ENCODE peak calls at places on chromosomes 3 and 15, in six cellular contexts. M, H, K, F, C and W are unnamed samples.

GRCh38 chr3:59573911-59574310 is 524.1 kb upstream of the CFAP20DC start:
- DNase-seq in M (no peak), H (no peak), K (peak), F (no peak), C (no peak), W (no peak)

GRCh38 chr3:93910085-93910484 is 63.6 kb downstream of the PROS1 start:
- DNase-seq in M (no peak), H (no peak), K (no peak), F (no peak), C (no peak), W (no peak)

GRCh38 chr3:125137432-125138033 is 75.0 kb downstream of the SLC12A8 start:
- DNase-seq in M (no peak), H (no peak), K (peak), F (no peak), C (no peak), W (no peak)

GRCh38 chr3:38986901-38987300 is 64.8 kb downstream of the SCN11A start:
- DNase-seq in M (no peak), H (no peak), K (no peak), F (no peak), C (no peak), W (no peak)

GRCh38 chr3:51931756-51932155 is 9.9 kb downstream of the RRP9 start:
- DNase-seq in M (no peak), H (no peak), K (no peak), F (no peak), C (no peak), W (no peak)

GRCh38 chr3:134603956-134604355 is 46.9 kb downstream of the KY start:
- DNase-seq in M (no peak), H (no peak), K (no peak), F (no peak), C (no peak), W (no peak)

GRCh38 chr3:150237490-150237889 is 170.6 kb upstream of the TSC22D2 start:
- DNase-seq in M (no peak), H (no peak), K (no peak), F (no peak), C (peak), W (no peak)

GRCh38 chr3:47475029-47475569 is 642 bp downstream of the SCAP start:
- DNase-seq in M (peak), H (no peak), K (no peak), F (no peak), C (no peak), W (no peak)

GRCh38 chr3:170296703-170297102 is 60.8 kb upstream of the SKIL start:
- DNase-seq in M (no peak), H (no peak), K (no peak), F (no peak), C (no peak), W (no peak)

GRCh38 chr3:73419179-73419803 is 205.4 kb downstream of the PDZRN3 start:
- DNase-seq in M (no peak), H (no peak), K (no peak), F (no peak), C (no peak), W (no peak)

GRCh38 chr15:41558400-41559238 is at the start of gene TYRO3:
- DNase-seq in M (peak), H (peak), K (peak), F (peak), C (no peak), W (peak)

DNA sequence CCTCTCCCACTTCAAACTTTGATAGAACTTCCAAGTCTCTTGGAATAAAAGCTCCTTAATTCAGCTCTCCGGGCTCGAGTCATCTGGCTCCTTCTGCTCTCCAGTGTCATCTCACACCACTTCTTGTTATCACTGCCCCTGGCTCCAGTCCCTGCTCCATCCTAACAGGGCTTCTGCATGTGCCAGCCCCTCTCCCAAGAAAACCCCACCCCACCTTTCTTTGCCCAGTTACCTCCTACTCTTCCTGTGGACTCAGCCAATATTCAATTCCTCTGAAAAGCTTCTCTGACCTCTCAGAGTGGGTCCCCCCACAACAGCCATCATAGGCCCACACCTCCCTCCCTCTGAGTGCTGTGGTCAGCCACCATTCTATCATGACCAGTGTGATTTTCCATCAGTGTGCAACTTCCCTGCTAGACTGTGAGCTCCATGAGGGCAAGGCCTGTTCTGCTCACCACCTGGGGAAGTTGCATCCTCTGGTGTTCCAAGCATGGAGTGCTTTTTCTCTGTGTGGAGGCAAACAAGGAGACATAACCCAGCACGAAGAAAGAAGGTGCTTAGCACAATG is 71.6 kb downstream of the ADCY5 start:
- DNase-seq in M (no peak), H (no peak), K (no peak), F (no peak), C (no peak), W (no peak)
- H3K27ac ChIP-seq in M (no peak), H (no peak), K (peak), F (no peak), C (no peak), W (no peak)

GRCh38 chr3:11610044-11610671 is 33.6 kb downstream of the VGLL4 start:
- DNase-seq in M (peak), H (no peak), K (no peak), F (no peak), C (no peak), W (peak)

GRCh38 chr3:11611271-11611893 is 32.3 kb downstream of the VGLL4 start:
- DNase-seq in M (peak), H (no peak), K (no peak), F (no peak), C (no peak), W (peak)

GRCh38 chr3:11609481-11609880 is 34.2 kb downstream of the VGLL4 start:
- DNase-seq in M (peak), H (no peak), K (no peak), F (no peak), C (no peak), W (peak)

GRCh38 chr3:11612515-11613184 is 31.1 kb downstream of the VGLL4 start:
- DNase-seq in M (peak), H (no peak), K (no peak), F (no peak), C (no peak), W (no peak)

DNA sequence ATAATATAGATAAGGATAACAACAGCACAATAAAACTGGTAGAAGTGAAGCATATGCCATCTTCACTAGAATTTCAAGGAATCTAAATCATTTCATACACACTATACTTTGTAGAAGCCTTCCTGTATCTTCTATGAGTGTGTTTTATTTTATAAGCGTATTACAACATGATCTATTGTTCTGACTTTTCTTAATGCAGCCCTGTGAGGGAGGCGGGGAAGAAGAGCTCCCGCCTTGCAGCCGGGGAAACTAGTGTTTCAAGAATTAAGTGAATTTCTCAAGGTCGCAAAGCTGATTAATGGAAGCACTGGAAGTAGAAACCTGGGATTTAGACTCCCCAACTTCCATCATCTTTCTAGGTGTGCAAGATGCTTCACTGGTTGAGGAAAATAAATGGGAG is 33.0 kb downstream of the VGLL4 start:
- DNase-seq in M (no peak), H (no peak), K (no peak), F (no peak), C (no peak), W (no peak)
- H3K27ac ChIP-seq in M (peak), H (no peak), K (no peak), F (no peak), C (no peak), W (peak)

GRCh38 chr3:71133874-71134273 is 449.7 kb downstream of the FOXP1 start:
- DNase-seq in M (no peak), H (no peak), K (no peak), F (no peak), C (no peak), W (no peak)

GRCh38 chr3:71132995-71133730 is 450.4 kb downstream of the FOXP1 start:
- DNase-seq in M (no peak), H (no peak), K (no peak), F (no peak), C (no peak), W (peak)

GRCh38 chr3:71138410-71138809 is 445.1 kb downstream of the FOXP1 start:
- DNase-seq in M (no peak), H (no peak), K (no peak), F (no peak), C (no peak), W (no peak)

GRCh38 chr3:71131893-71132314 is 451.6 kb downstream of the FOXP1 start:
- DNase-seq in M (no peak), H (no peak), K (no peak), F (peak), C (no peak), W (peak)

GRCh38 chr3:71135373-71136088 is 448.0 kb downstream of the FOXP1 start:
- DNase-seq in M (no peak), H (no peak), K (no peak), F (no peak), C (no peak), W (peak)
- H3K27ac ChIP-seq in M (no peak), H (peak), K (peak), F (peak), C (no peak), W (no peak)

DNA sequence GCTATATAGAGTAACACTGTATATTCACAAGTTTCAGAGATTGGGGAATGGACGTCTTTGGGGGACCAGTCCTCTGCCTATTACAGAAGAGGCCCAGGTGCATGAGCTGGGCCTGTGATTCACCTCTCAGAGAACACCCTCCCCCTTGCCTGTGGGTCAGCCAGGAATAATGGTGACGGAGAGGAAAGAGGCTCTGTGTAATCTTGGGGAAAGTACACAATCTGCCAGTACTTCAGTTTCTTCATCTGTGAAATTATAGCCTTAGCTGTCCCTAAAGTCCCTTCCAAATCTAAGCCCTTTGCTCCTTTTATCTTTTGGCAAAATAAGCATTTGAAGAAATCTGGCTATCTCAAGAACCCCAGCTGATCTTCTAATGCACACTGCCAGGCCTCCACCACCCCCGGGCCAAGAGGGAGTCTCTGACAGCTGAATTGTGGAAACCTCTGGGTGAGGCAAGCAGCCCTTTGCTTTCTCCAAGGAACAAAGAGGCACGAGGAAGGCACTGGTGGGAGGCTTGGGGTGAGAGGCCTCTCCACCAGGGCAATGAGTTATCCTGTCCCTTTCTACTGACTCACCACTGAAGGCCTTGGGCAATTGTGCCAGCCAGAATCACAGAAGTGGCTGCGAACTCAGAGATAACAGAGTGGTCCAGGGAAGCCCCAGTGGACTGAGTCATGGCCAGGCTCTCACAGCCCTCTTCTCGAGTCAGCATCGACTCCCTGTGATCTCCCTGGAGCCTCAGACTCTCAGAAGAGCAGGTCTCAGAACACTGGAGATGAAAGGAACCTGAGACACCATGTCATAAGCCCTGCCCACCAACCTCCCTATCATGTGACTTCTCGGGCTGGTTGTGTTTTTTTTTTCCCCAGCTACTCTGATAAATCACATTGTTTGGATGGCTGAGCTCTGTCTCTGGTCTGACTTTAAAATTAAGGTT is 31.8 kb downstream of the CCNL1 start:
- DNase-seq in M (peak), H (peak), K (peak), F (peak), C (peak), W (no peak)
- H3K27ac ChIP-seq in M (no peak), H (peak), K (peak), F (peak), C (peak), W (no peak)

GRCh38 chr3:111324142-111324541 is 217.9 kb upstream of the CD96 start:
- DNase-seq in M (no peak), H (no peak), K (no peak), F (no peak), C (no peak), W (no peak)
- H3K27ac ChIP-seq in M (no peak), H (no peak), K (no peak), F (no peak), C (no peak), W (peak)

GRCh38 chr15:100725121-100726069 is 123.0 kb downstream of the ASB7 start:
- DNase-seq in M (no peak), H (no peak), K (no peak), F (no peak), C (no peak), W (peak)
- H3K27ac ChIP-seq in M (no peak), H (no peak), K (no peak), F (no peak), C (peak), W (peak)

DNA sequence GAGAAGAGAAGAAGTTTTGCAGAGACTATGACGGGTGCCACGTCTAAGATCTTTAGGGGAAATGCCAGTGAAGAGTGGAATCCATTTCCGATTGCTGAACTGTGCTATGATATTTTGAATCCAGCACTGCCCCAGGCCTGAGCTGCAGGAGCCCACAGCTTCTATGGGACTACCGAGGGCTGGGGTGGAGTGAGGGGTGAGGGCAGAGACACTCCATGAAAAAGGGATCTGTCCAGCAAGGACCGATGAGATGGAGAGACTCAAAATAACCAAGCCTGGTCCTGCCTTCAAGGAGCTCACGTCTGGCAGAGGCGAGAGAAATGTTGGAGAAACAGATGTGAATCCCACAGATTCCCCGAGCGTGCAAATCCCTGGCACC is 79.8 kb upstream of the MEF2A start:
- DNase-seq in M (no peak), H (no peak), K (no peak), F (no peak), C (no peak), W (no peak)
- H3K27ac ChIP-seq in M (no peak), H (peak), K (peak), F (no peak), C (no peak), W (no peak)

GRCh38 chr15:94237903-94238302 is 6.5 kb downstream of the MCTP2 start:
- DNase-seq in M (no peak), H (no peak), K (no peak), F (peak), C (no peak), W (no peak)

GRCh38 chr15:94236638-94237037 is 5.3 kb downstream of the MCTP2 start:
- DNase-seq in M (no peak), H (no peak), K (no peak), F (no peak), C (no peak), W (no peak)

GRCh38 chr15:94235041-94235440 is 3.7 kb downstream of the MCTP2 start:
- DNase-seq in M (no peak), H (no peak), K (no peak), F (no peak), C (no peak), W (no peak)

GRCh38 chr15:94234300-94234699 is 2.9 kb downstream of the MCTP2 start:
- DNase-seq in M (no peak), H (no peak), K (no peak), F (peak), C (no peak), W (no peak)

DNA sequence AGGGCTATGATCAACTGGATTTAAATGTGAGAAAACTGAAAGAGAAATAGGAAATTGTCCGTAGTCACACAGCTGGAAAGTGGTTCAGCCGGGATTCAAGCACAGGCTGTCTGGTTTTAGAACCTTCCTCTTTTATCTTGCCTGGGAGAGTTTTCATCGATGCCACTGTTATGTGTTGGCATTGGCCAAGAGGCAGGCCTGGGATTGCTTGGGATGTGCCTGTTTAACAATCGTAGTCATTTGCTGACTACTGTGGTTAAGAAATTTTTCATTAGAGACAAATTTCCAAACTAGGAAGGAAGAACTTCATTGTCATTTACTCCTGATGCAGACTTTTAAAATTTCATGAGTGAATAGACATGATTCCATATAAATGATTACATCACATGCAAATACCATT is 4.3 kb downstream of the MCTP2 start:
- DNase-seq in M (no peak), H (no peak), K (no peak), F (no peak), C (no peak), W (no peak)
- H3K27ac ChIP-seq in M (no peak), H (no peak), K (no peak), F (no peak), C (no peak), W (no peak)

DNA sequence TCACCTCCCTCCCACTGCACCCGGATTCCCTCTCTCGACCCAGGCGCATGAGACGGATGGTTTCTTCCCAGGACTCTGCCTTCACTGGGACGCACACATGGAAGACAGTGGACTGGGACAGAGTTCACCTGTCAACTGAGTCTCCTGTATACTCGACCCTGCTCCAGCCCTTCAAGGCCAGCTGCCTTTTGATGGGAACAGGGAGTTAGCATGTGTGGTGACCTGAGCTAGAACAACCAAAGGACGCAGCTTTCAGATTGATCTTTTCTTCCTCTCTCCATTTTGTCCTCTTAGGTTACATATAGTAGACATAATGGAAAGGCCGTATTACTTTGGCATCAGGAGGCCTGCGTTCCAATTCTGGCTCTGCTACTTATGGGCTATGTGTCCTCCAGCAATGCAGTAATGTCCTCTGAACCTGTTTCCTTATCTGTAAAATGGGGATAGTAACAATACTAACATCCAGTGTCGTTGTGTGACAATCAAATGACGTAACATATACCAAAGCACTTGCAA is 94.1 kb downstream of the PEX5L start:
- DNase-seq in M (no peak), H (no peak), K (no peak), F (no peak), C (no peak), W (no peak)
- H3K27ac ChIP-seq in M (no peak), H (no peak), K (no peak), F (no peak), C (no peak), W (no peak)

DNA sequence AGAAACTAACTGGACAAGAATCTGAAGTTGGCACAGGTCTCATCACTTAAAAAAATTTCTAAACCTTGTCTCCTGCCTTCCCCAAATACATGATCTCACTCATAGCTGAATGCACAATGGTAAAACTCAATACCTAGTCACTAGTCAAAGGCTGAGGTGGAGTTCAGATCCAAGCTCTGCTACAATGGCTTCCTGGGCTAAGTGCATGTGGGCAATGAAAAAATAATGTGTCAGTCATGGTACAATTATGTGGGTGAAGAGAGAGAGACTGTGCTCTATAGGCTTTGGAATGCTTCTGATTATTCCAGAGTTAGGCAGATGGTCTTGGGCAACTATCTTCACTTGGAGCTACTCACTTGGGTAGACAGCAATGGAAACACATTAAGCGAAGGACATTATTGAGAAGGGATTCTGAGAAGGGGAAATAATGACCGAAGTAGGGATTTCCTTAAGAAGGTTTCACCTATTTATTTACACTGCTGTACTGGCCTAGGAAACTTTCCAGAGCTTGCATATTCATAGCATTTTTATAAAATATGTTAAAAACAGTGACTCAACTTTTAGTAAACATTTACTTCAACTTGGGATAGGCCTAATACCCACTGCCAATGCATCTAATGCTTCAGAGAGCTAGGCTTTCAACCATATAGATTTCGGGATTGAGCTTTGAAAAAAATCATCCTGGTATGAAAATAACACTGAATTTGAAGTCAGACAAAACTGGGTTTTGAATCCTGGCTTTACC is 58.7 kb upstream of the PLXND1 start:
- DNase-seq in M (no peak), H (no peak), K (no peak), F (no peak), C (no peak), W (no peak)
- H3K27ac ChIP-seq in M (no peak), H (no peak), K (no peak), F (no peak), C (peak), W (no peak)